ENCODE peak calls at places on chromosomes 2 and 18, in eight cellular contexts. F is MM.1S, V is upper lobe of right lung, I is HCT116, Y is cardiac muscle cell, N is fibroblast of lung, K is heart right ventricle, T is colonic mucosa. U is an unnamed sample.

GRCh38 chr2:203656522-203657287 is 49.7 kb upstream of the CD28 start:
- DNase-seq in F (no peak), V (peak; percentile 73), I (no peak), Y (peak; percentile 80), N (peak; percentile 35), K (no peak), T (peak; percentile 87), U (peak; percentile 64)

GRCh38 chr2:26735096-26735495 is 29.0 kb upstream of the SLC35F6 start:
- DNase-seq in F (no peak), V (no peak), I (no peak), Y (peak; percentile 96), N (peak; percentile 94), K (no peak), T (no peak), U (no peak)

GRCh38 chr2:237157551-237158102 is 71.9 kb downstream of the COPS8 start:
- DNase-seq in F (no peak), V (no peak), I (no peak), Y (no peak), N (peak; percentile 71), K (no peak), T (no peak), U (no peak)

GRCh38 chr2:133884739-133885381 is 316.6 kb upstream of the NCKAP5 start:
- DNase-seq in F (peak; percentile 29), V (no peak), I (no peak), Y (peak; percentile 14), N (peak; percentile 2), K (no peak), T (no peak), U (no peak)

GRCh38 chr2:128057334-128057733 is 29.5 kb upstream of the SAP130 start:
- DNase-seq in F (no peak), V (no peak), I (no peak), Y (peak; percentile 2), N (no peak), K (no peak), T (no peak), U (no peak)

GRCh38 chr18:58911766-58912165 is 47.1 kb downstream of the ZNF532 start:
- DNase-seq in F (peak; percentile 17), V (no peak), I (no peak), Y (peak; percentile 22), N (no peak), K (no peak), T (no peak), U (no peak)

GRCh38 chr2:173184031-173185004 is 108.7 kb downstream of the MAP3K20 start:
- DNase-seq in F (no peak), V (no peak), I (peak; percentile 75), Y (peak; percentile 97), N (peak; percentile 100), K (no peak), T (peak; percentile 43), U (no peak)

GRCh38 chr2:158102446-158102845 is 770 bp downstream of the UPP2 start:
- DNase-seq in F (no peak), V (no peak), I (no peak), Y (no peak), N (peak; percentile 37), K (no peak), T (no peak), U (no peak)

GRCh38 chr2:130963058-130963848 is 126.5 kb downstream of the ARHGEF4 start:
- DNase-seq in F (no peak), V (no peak), I (no peak), Y (no peak), N (no peak), K (no peak), T (no peak), U (no peak)

GRCh38 chr2:240986787-240987411 is 11.5 kb upstream of the SNED1 start:
- DNase-seq in F (no peak), V (peak; percentile 81), I (no peak), Y (peak; percentile 87), N (peak; percentile 37), K (peak; percentile 70), T (no peak), U (no peak)

GRCh38 chr2:4553219-4553618 is 849.8 kb downstream of the DCDC2C start:
- DNase-seq in F (no peak), V (no peak), I (no peak), Y (no peak), N (no peak), K (no peak), T (no peak), U (no peak)

GRCh38 chr2:231996797-231997555 is 35.5 kb downstream of the DIS3L2 start:
- DNase-seq in F (no peak), V (no peak), I (no peak), Y (no peak), N (no peak), K (no peak), T (no peak), U (no peak)

GRCh38 chr2:71612581-71613520 is 159.5 kb downstream of the DYSF start:
- DNase-seq in F (no peak), V (peak; percentile 51), I (no peak), Y (no peak), N (no peak), K (no peak), T (peak; percentile 7), U (no peak)

GRCh38 chr2:108412995-108413726 is 35.4 kb downstream of the SULT1C4 start:
- DNase-seq in F (no peak), V (no peak), I (peak; percentile 4), Y (peak; percentile 90), N (peak; percentile 90), K (no peak), T (no peak), U (no peak)

GRCh38 chr18:49625021-49625691 is 63.3 kb downstream of the LIPG start:
- DNase-seq in F (no peak), V (no peak), I (no peak), Y (no peak), N (peak; percentile 71), K (no peak), T (no peak), U (no peak)

GRCh38 chr2:8794923-8795825 is 42.2 kb downstream of the KIDINS220 start:
- DNase-seq in F (no peak), V (no peak), I (no peak), Y (peak; percentile 69), N (peak; percentile 72), K (no peak), T (no peak), U (no peak)

GRCh38 chr2:120622886-120623753 is 112.5 kb upstream of the GLI2 start:
- DNase-seq in F (no peak), V (peak; percentile 52), I (no peak), Y (no peak), N (no peak), K (no peak), T (no peak), U (no peak)

GRCh38 chr2:227237786-227238185 is 73.4 kb downstream of the COL4A3 start:
- DNase-seq in F (no peak), V (no peak), I (no peak), Y (no peak), N (no peak), K (no peak), T (no peak), U (no peak)
- H3K27me3 ChIP-seq in F (no peaks in the 10 kb centered on the region), V (no peaks in the 10 kb centered on the region), I (no peaks in the 10 kb centered on the region), Y (no peaks in the 10 kb centered on the region), N (no peaks in the 10 kb centered on the region), K (no peaks in the 10 kb centered on the region), T (no peaks in the 10 kb centered on the region), U (no peaks in the 10 kb centered on the region)

DNA sequence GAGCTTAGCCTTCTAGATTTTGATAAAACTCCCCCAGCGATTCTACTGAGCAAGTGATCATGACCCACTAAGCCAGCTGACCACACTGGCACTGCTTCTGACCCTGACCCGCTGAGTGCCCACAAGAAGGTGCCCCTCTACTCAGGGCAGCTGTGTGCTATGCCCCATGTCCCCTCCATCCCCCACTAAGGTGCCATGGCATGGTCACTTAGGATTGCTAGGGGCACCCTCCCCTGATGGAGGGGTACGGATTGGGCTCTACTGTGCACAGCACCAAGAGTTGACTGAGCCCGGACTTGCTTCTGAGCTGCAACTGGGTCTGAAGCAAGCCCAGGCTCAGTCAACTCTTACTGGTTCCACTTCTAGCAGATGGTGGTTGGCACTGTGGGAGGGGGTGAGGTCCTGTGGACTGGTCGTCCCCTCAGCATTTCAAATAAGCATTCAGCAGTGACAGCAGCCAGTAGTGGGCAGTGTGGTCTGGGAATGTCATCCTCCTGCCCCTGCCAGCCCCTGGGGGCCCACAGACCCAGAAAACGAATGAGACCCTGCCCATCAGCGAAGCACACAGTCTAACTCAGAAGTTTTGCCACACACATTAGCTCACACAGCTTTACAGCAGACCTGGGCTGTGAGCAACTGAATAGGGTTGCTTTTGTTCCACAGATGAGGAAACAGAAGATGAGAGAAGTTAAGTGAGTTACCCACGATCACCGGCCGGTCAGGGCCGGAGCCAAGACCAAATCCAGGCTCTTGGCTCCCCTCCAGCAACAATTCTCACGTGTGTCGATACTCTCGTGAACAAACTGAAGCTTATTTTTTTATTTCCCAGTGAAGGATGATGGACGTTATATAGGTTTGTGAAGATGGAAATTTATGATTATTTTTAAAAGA is 52.1 kb upstream of the FOSL2 start:
- DNase-seq in F (no peak), V (peak; percentile 38), I (no peak), Y (no peak), N (no peak), K (no peak), T (no peak), U (no peak)
- TF ChIP-seq CTCF in F (no peak), V (no peak), I (peak; percentile 31), Y (no peak), N (no peak), K (no peak), T (no peak), U (no peak)

DNA sequence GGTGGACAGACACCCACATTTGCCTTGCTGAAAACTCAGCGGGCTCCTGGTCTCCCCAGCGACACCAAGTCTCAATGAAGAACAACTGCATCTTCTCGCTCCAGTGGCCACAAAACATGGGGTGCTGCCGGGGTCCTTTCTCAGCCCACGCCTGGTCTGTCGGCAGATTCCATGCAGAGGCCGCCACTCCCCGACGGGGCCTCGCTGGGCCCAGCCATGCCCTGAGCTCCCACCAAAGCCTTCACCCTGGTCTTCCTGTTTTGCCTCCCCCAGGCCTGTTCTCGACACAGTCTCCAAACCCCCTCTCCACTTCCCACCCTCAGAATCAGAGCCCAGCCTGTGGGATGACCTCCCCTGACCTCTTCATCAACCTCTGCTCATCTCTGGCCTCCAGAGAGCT is 31.2 kb downstream of the DIPK1C start:
- DNase-seq in F (no peak), V (no peak), I (no peak), Y (no peak), N (no peak), K (no peak), T (no peak), U (no peak)
- H3K9me3 ChIP-seq in F (no peaks in the 10 kb centered on the region), V (no peaks in the 10 kb centered on the region), I (no peaks in the 10 kb centered on the region), Y (no peaks in the 10 kb centered on the region), N (no peaks in the 10 kb centered on the region), K (no peaks in the 10 kb centered on the region), T (no peaks in the 10 kb centered on the region), U (no peaks in the 10 kb centered on the region)

GRCh38 chr18:47262397-47263196 is 11.1 kb upstream of the SKOR2 start:
- DNase-seq in F (no peak), V (no peak), I (no peak), Y (no peak), N (no peak), K (no peak), T (no peak), U (peak; percentile 53)

GRCh38 chr18:47265197-47265596 is 13.7 kb upstream of the SKOR2 start:
- DNase-seq in F (no peak), V (no peak), I (no peak), Y (peak; percentile 31), N (peak; percentile 64), K (no peak), T (no peak), U (no peak)

GRCh38 chr18:47261902-47262301 is 10.4 kb upstream of the SKOR2 start:
- DNase-seq in F (no peak), V (no peak), I (no peak), Y (no peak), N (no peak), K (no peak), T (no peak), U (no peak)

GRCh38 chr18:47263197-47263827 is 11.9 kb upstream of the SKOR2 start:
- DNase-seq in F (no peak), V (no peak), I (no peak), Y (no peak), N (no peak), K (no peak), T (no peak), U (no peak)

GRCh38 chr18:47263828-47264314 is 12.4 kb upstream of the SKOR2 start:
- DNase-seq in F (no peak), V (no peak), I (no peak), Y (no peak), N (no peak), K (no peak), T (no peak), U (no peak)
- H3K27me3 ChIP-seq in F (no peaks in the 10 kb centered on the region), V (peaks cover 79% of the 10 kb centered on the region), I (peaks cover 8% of the 10 kb centered on the region), Y (peaks cover 100% of the 10 kb centered on the region), N (peaks cover 22% of the 10 kb centered on the region), K (peaks cover 96% of the 10 kb centered on the region), T (peaks cover 44% of the 10 kb centered on the region), U (peaks cover 17% of the 10 kb centered on the region)